ENCODE peak calls at places on chromosomes 13 and 19, in four cellular contexts. One of them, this sample, is unnamed.

GRCh38 chr13:35621989-35622388 is 145.5 kb upstream of the MAB21L1 start:
- DNase-seq in fibroblast of lung: no peak
- DNase-seq in lower leg skin: no peak
- DNase-seq in A549: peak
- DNase-seq in this sample: no peak

GRCh38 chr13:95568131-95568530 is 15.6 kb downstream of the CLDN10 start:
- DNase-seq in fibroblast of lung: no peak
- DNase-seq in lower leg skin: no peak
- DNase-seq in A549: no peak
- DNase-seq in this sample: no peak

GRCh38 chr19:32909257-32909656 is 39.7 kb upstream of the SLC7A9 start:
- DNase-seq in fibroblast of lung: no peak
- DNase-seq in A549: no peak
- DNase-seq in lower leg skin: no peak
- DNase-seq in this sample: no peak

GRCh38 chr19:3112375-3113099 is 18.4 kb downstream of the GNA11 start:
- DNase-seq in A549: no peak
- DNase-seq in lower leg skin: no peak
- DNase-seq in fibroblast of lung: no peak
- DNase-seq in this sample: no peak

GRCh38 chr13:98796191-98796590 is 43.7 kb upstream of the SLC15A1 start:
- DNase-seq in fibroblast of lung: no peak
- DNase-seq in lower leg skin: peak
- DNase-seq in A549: no peak
- DNase-seq in this sample: no peak

GRCh38 chr13:19601749-19602725 is 31.4 kb upstream of the MPHOSPH8 start:
- DNase-seq in A549: peak
- DNase-seq in lower leg skin: peak
- DNase-seq in fibroblast of lung: peak
- DNase-seq in this sample: peak

GRCh38 chr13:66036024-66036614 is 1194.0 kb downstream of the PCDH9 start:
- DNase-seq in lower leg skin: no peak
- DNase-seq in A549: no peak
- DNase-seq in fibroblast of lung: no peak
- DNase-seq in this sample: no peak

GRCh38 chr19:35045667-35046300 is 4.3 kb downstream of the HPN start:
- DNase-seq in A549: peak
- DNase-seq in fibroblast of lung: peak
- DNase-seq in lower leg skin: no peak
- DNase-seq in this sample: peak

GRCh38 chr19:33424181-33424580 is 50.7 kb downstream of the CEBPG start:
- DNase-seq in A549: no peak
- DNase-seq in fibroblast of lung: no peak
- DNase-seq in lower leg skin: no peak
- DNase-seq in this sample: no peak

GRCh38 chr13:26839682-26840081 is 79.1 kb upstream of the GPR12 start:
- DNase-seq in fibroblast of lung: no peak
- DNase-seq in lower leg skin: peak
- DNase-seq in A549: no peak
- DNase-seq in this sample: no peak

DNA sequence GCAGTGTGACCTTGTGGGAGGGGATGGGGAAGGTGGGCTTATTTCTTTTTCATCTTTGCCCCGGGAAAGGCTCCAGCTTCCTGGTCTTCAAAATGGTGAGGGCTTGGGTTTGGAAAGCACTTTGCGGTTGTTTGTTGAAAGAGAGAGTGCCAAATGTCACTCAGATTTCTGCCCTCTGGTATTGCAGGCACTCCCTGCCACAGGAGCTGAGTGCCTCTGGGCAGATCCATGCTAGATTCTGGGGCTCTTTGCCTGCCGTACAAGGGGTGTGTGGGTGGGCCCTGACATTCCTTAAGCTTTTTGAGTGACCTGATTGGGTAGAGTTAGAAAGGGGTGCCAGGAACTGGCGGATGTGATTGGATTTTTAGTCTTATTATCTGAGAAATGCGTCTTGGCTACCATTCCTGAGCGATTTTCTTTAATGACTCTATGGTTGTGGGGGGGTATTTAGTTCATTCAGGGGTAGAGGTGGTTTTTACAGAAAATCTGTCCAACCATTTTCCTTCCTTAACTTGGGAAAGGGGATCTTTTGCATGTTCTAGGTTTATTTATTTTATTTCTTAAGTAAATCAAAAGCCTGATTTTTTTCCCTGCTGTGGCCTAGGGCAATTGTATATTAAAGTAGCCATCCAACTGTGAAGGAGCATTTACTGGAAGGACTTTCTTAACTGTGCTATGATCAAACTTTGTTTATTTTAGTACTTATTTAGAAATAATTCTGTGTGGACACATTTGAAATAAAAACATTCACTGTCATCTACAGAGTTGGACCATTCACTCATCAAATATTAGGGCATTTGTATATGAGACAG is 3.2 kb downstream of the ARHGAP35 start:
- DNase-seq in A549: no peak
- DNase-seq in lower leg skin: peak
- DNase-seq in fibroblast of lung: peak
- DNase-seq in this sample: no peak
- H3K4me3 ChIP-seq in A549: peak
- H3K4me3 ChIP-seq in lower leg skin: no peak
- H3K4me3 ChIP-seq in fibroblast of lung: peak
- H3K4me3 ChIP-seq in this sample: no peak

DNA sequence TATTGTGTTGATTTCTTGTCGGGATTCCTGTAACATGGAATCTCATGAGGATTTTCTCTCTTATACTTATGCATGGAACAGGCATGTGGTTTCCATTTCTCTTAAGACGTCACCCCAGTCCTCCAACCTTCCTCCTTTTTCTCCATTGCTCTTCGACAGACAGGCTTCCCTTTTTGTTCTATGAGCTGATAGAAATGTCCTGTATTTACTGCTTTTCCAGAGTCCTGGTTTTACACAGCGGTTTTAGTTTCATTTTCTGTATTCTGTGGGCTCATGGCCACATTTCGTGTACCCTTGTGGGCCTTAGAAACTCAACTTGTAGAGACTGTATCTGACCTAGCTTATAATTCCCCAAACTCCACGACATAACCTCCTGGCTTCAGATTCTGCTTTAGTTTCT is 113.1 kb downstream of the PAN3 start:
- DNase-seq in fibroblast of lung: no peak
- DNase-seq in lower leg skin: no peak
- DNase-seq in A549: no peak
- DNase-seq in this sample: peak
- H3K4me3 ChIP-seq in fibroblast of lung: no peak
- H3K4me3 ChIP-seq in lower leg skin: no peak
- H3K4me3 ChIP-seq in A549: no peak
- H3K4me3 ChIP-seq in this sample: no peak

GRCh38 chr13:27977476-27978300 is 8.6 kb upstream of the CDX2 start:
- DNase-seq in lower leg skin: peak
- DNase-seq in fibroblast of lung: no peak
- DNase-seq in A549: peak
- DNase-seq in this sample: no peak
- H3K4me3 ChIP-seq in lower leg skin: no peak
- H3K4me3 ChIP-seq in fibroblast of lung: no peak
- H3K4me3 ChIP-seq in A549: peak
- H3K4me3 ChIP-seq in this sample: no peak

GRCh38 chr13:32881074-32881791 is 135.0 kb upstream of the KL start:
- DNase-seq in lower leg skin: no peak
- DNase-seq in fibroblast of lung: peak
- DNase-seq in A549: no peak
- DNase-seq in this sample: no peak
- H3K4me3 ChIP-seq in lower leg skin: no peak
- H3K4me3 ChIP-seq in fibroblast of lung: no peak
- H3K4me3 ChIP-seq in A549: no peak
- H3K4me3 ChIP-seq in this sample: no peak

GRCh38 chr13:82118589-82118988 is 1763.7 kb downstream of the SLITRK1 start:
- DNase-seq in A549: no peak
- DNase-seq in fibroblast of lung: no peak
- DNase-seq in lower leg skin: no peak
- DNase-seq in this sample: no peak
- H3K4me3 ChIP-seq in A549: no peak
- H3K4me3 ChIP-seq in fibroblast of lung: no peak
- H3K4me3 ChIP-seq in lower leg skin: no peak
- H3K4me3 ChIP-seq in this sample: no peak

GRCh38 chr19:49691243-49692101 is 556 bp downstream of the CPT1C start:
- DNase-seq in fibroblast of lung: peak
- DNase-seq in A549: no peak
- DNase-seq in lower leg skin: no peak
- DNase-seq in this sample: peak

GRCh38 chr19:49689133-49690072 is at the start of gene ADM5:
- DNase-seq in A549: no peak
- DNase-seq in fibroblast of lung: no peak
- DNase-seq in lower leg skin: peak
- DNase-seq in this sample: peak

GRCh38 chr19:49690656-49691242 is at the start of gene CPT1C:
- DNase-seq in A549: no peak
- DNase-seq in fibroblast of lung: peak
- DNase-seq in lower leg skin: peak
- DNase-seq in this sample: no peak

GRCh38 chr19:49688531-49689132 is 762 bp upstream of the ADM5 start:
- DNase-seq in fibroblast of lung: no peak
- DNase-seq in A549: no peak
- DNase-seq in lower leg skin: no peak
- DNase-seq in this sample: peak

GRCh38 chr19:49690073-49690655 is 752 bp upstream of the CPT1C start:
- DNase-seq in lower leg skin: no peak
- DNase-seq in fibroblast of lung: no peak
- DNase-seq in A549: no peak
- DNase-seq in this sample: no peak
- H3K4me3 ChIP-seq in lower leg skin: peak
- H3K4me3 ChIP-seq in fibroblast of lung: peak
- H3K4me3 ChIP-seq in A549: no peak
- H3K4me3 ChIP-seq in this sample: no peak

DNA sequence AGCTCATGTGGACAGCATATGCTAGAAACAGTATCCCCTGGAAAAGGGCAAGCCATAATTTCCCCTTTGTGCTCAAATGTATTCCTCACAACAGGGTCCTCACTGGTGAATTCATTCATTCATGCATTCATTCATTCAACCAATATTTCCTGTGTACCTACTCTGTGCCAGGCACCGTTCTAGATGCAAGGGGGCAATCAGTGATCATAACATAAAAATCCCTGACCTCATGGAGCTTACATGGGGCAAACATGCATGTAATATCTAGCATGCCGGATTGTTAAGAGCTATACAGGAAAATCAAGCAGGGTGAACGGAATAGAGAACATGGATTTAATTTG is 2.6 kb downstream of the RANBP3 start:
- DNase-seq in fibroblast of lung: no peak
- DNase-seq in A549: no peak
- DNase-seq in lower leg skin: no peak
- DNase-seq in this sample: no peak
- H3K4me3 ChIP-seq in fibroblast of lung: no peak
- H3K4me3 ChIP-seq in A549: no peak
- H3K4me3 ChIP-seq in lower leg skin: no peak
- H3K4me3 ChIP-seq in this sample: peak

DNA sequence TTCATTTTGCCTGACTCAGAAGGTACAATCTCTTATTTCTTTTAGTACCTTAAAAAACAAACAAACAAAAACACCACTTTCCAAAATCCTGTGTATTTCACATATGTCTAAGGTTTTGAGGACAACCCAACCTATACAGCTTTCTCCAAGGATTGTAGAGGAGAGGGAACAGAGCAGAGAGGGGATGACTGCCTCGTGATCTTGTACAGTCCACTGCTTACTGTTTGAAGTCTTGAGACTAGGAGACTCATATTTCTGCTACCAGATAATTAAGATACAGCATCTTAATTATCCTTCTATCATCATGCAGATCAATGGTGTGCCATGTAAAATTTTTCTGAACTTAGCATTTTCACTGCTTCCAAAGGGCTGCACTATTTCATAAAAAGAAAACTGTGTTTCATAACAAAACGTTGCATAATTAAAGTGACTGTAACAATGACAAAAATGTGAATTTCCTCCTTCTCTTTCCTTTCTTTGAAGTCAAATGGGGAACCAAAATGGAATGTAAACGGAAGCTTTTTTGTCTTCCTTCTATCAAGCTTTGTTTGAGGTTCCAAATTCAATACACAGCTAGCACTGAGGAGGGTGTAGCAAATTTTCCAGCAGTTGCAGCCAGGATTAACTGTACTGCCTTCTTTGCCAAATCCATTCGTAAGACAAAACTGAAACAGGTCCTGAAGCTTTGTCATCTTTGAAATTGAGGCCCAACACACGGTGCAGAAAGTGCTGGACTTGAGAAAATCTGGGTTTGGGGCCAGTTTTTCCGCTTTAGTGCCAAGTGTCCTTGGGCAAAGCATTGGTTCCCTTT is 34.8 kb upstream of the RCBTB2 start:
- DNase-seq in lower leg skin: no peak
- DNase-seq in fibroblast of lung: peak
- DNase-seq in A549: no peak
- DNase-seq in this sample: no peak
- H3K4me3 ChIP-seq in lower leg skin: no peak
- H3K4me3 ChIP-seq in fibroblast of lung: no peak
- H3K4me3 ChIP-seq in A549: no peak
- H3K4me3 ChIP-seq in this sample: no peak

DNA sequence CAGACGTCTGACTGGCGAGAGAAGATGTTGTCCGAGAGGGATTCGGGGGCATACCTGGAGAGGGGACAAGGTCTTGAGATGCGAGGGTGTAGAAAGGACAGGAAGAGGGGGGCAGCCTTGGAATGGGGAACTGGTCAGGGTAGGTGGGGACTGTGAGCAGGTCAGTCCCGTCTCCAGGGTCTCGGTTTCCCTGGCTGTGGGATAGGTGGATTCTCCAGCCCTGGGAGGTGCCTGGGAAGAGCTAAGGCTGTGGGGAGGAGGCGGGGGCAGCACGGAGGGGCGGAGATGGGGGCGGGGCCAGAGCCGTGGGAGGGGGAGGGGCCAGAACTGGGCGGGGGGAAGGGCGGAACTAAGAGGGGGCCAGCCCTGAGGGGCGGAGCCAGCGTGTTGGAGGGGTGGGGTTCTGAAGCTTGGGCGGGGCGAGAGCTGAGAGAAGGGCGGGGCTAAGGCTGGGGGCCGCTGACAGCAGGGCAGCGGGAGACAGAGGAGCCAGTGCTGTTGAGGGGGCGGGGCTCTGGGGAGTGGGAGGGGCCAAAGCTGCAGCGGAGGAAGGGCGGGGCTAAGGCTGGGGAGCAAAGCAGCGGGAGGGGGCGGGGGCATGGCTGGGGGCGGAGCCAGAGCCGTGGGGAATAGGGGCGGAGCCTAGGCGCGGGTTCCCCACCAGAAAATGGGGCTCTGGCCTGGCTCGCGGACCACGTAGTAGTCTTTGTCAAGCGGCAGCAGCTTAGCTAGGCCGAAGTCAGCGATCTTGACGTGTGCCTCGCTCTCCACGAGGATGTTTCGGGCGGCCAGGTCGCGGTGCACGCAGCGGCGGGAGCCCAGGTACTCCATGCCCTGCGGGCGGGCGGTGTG is 9.5 kb upstream of the INSL3 start:
- DNase-seq in lower leg skin: peak
- DNase-seq in fibroblast of lung: peak
- DNase-seq in A549: peak
- DNase-seq in this sample: peak
- H3K4me3 ChIP-seq in lower leg skin: no peak
- H3K4me3 ChIP-seq in fibroblast of lung: no peak
- H3K4me3 ChIP-seq in A549: peak
- H3K4me3 ChIP-seq in this sample: no peak

GRCh38 chr19:57362419-57362818 is 932 bp upstream of the TRAPPC2B start:
- DNase-seq in fibroblast of lung: no peak
- DNase-seq in lower leg skin: no peak
- DNase-seq in A549: no peak
- DNase-seq in this sample: no peak
- H3K4me3 ChIP-seq in fibroblast of lung: peak
- H3K4me3 ChIP-seq in lower leg skin: no peak
- H3K4me3 ChIP-seq in A549: peak
- H3K4me3 ChIP-seq in this sample: peak